ENCODE peak calls at places on chromosome 7, in nine cellular contexts. Z, S, P, Y, A, J, U, M and C are unnamed samples. For H3K36me3, the result is how much of the 10 kb centered on the place peaks cover.

GRCh38 chr7:150902078-150903033 is 50.0 kb downstream of the AOC1 start:
- DNase-seq in M (no peak), P (peak), U (no peak), S (no peak), A (no peak), Y (no peak), Z (no peak), J (no peak), C (no peak)

GRCh38 chr7:95693551-95694333 is 78.6 kb upstream of the DYNC1I1 start:
- DNase-seq in Y (no peak), A (no peak), M (no peak), J (no peak), S (no peak), P (no peak), Z (peak), U (no peak), C (no peak)

GRCh38 chr7:129332354-129333056 is 101.7 kb upstream of the STRIP2 start:
- DNase-seq in M (no peak), A (no peak), Y (no peak), S (peak), Z (peak), U (no peak), J (no peak), P (no peak), C (no peak)

GRCh38 chr7:140672382-140673062 is at the start of gene ADCK2:
- DNase-seq in Z (no peak), J (peak), U (peak), A (peak), P (no peak), S (no peak), M (peak), Y (peak), C (peak)

GRCh38 chr7:32062150-32062549 is 8.1 kb downstream of the PDE1C start:
- DNase-seq in Z (peak), U (no peak), P (peak), A (peak), Y (no peak), J (peak), M (peak), S (no peak), C (peak)

GRCh38 chr7:47074702-47075153 is 507.2 kb downstream of the TNS3 start:
- DNase-seq in Y (no peak), A (no peak), M (no peak), U (peak), S (no peak), P (no peak), J (no peak), Z (peak), C (no peak)

GRCh38 chr7:11747715-11748485 is 84.1 kb downstream of the THSD7A start:
- DNase-seq in Z (no peak), M (no peak), Y (no peak), J (no peak), U (no peak), A (no peak), S (no peak), P (no peak), C (no peak)

GRCh38 chr7:128427289-128427891 is 17.6 kb upstream of the IMPDH1 start:
- DNase-seq in U (no peak), P (no peak), J (peak), Y (peak), Z (peak), A (peak), S (no peak), M (no peak), C (no peak)

DNA sequence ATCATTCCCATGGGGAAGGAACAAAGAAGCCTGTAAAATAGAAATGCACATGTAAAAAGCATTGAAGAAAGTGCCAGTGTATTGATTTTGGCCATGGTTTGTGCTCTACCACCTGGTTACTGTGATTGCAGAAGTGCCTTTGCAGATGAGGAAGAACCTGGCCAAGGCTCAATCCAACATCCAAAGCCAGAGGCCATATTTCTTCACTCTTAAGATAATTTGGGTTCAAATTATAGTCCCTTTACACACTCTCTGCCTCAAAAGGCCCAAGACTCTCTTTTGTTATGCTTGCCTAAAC is 122.1 kb downstream of the EGFR start:
- DNase-seq in J (no peak), U (no peak), Y (no peak), S (no peak), P (no peak), Z (no peak), A (no peak), M (no peak), C (no peak)
- H3K36me3 ChIP-seq in J (under half), U (under half), Y (under half), S (under half), P (under half), Z (under half), A (under half), M (under half), C (under half)

GRCh38 chr7:152504816-152505215 is 69.0 kb upstream of the KMT2C start:
- DNase-seq in Z (no peak), U (no peak), A (no peak), Y (no peak), M (no peak), J (no peak), P (no peak), S (no peak), C (no peak)
- H3K36me3 ChIP-seq in Z (under half), U (under half), A (under half), Y (under half), M (under half), J (under half), P (under half), S (under half), C (under half)

GRCh38 chr7:157593541-157593940 is 256.7 kb downstream of the DNAJB6 start:
- DNase-seq in P (peak), J (no peak), Z (no peak), A (no peak), Y (no peak), U (no peak), M (no peak), S (no peak), C (no peak)
- H3K36me3 ChIP-seq in P (under half), J (under half), Z (under half), A (under half), Y (under half), U (under half), M (under half), S (under half), C (under half)

GRCh38 chr7:55178292-55178862 is 159.6 kb downstream of the EGFR start:
- DNase-seq in U (no peak), M (no peak), P (no peak), Y (no peak), A (no peak), Z (no peak), S (no peak), J (no peak), C (no peak)

GRCh38 chr7:55179897-55180682 is 161.3 kb downstream of the EGFR start:
- DNase-seq in Y (no peak), U (no peak), S (no peak), A (no peak), P (no peak), J (no peak), Z (no peak), M (no peak), C (no peak)

GRCh38 chr7:55177068-55177530 is 158.3 kb downstream of the EGFR start:
- DNase-seq in Y (no peak), J (no peak), P (no peak), M (no peak), Z (peak), S (no peak), A (no peak), U (no peak), C (peak)

GRCh38 chr7:55178863-55179773 is 160.3 kb downstream of the EGFR start:
- DNase-seq in P (peak), M (no peak), S (no peak), U (no peak), Y (no peak), A (no peak), Z (no peak), J (no peak), C (no peak)

GRCh38 chr7:55177589-55178261 is 158.9 kb downstream of the EGFR start:
- DNase-seq in M (peak), Z (peak), Y (no peak), U (no peak), P (no peak), J (no peak), A (no peak), S (no peak), C (peak)
- H3K36me3 ChIP-seq in M (half or more), Z (under half), Y (under half), U (under half), P (under half), J (under half), A (under half), S (under half), C (under half)